ENCODE peak calls at places on chromosomes 13 and 19, in nine cellular contexts. V, D, T, K, H, J, E, O and A are unnamed samples.

GRCh38 chr19:17743874-17744273 is 7.4 kb upstream of the FCHO1 start:
- DNase-seq in V (no peak), D (no peak), T (no peak), K (no peak), H (no peak), J (peak; percentile 43), E (no peak), O (no peak), A (no peak)

GRCh38 chr13:77892491-77892890 is 26.1 kb downstream of the EDNRB start:
- DNase-seq in V (no peak), D (no peak), T (no peak), K (no peak), H (no peak), J (no peak), E (no peak), O (no peak), A (no peak)

GRCh38 chr13:31046711-31047279 is 114.3 kb downstream of the TEX26 start:
- DNase-seq in V (no peak), D (peak; percentile 82), T (no peak), K (peak; percentile 85), H (no peak), J (peak; percentile 6), E (no peak), O (no peak), A (peak; percentile 92)

GRCh38 chr19:48636859-48637448 is at the start of gene DBP:
- DNase-seq in V (no peak), D (peak; percentile 57), T (no peak), K (peak; percentile 82), H (no peak), J (peak; percentile 89), E (no peak), O (no peak), A (peak; percentile 55)

GRCh38 chr13:49113526-49114286 is 106.4 kb upstream of the MLNR start:
- DNase-seq in V (no peak), D (no peak), T (no peak), K (no peak), H (no peak), J (peak; percentile 43), E (no peak), O (no peak), A (no peak)

GRCh38 chr13:29543230-29544215 is 52.0 kb downstream of the SLC7A1 start:
- DNase-seq in V (no peak), D (no peak), T (no peak), K (no peak), H (no peak), J (no peak), E (no peak), O (peak; percentile 34), A (no peak)

GRCh38 chr13:110263906-110264305 is 43.1 kb downstream of the COL4A1 start:
- DNase-seq in V (no peak), D (no peak), T (no peak), K (no peak), H (no peak), J (no peak), E (no peak), O (no peak), A (no peak)

GRCh38 chr19:19552811-19553210 is 14.7 kb downstream of the CILP2 start:
- DNase-seq in V (no peak), D (no peak), T (no peak), K (no peak), H (no peak), J (peak; percentile 77), E (peak; percentile 63), O (no peak), A (no peak)

GRCh38 chr19:33404506-33404905 is 31.0 kb downstream of the CEBPG start:
- DNase-seq in V (no peak), D (no peak), T (no peak), K (no peak), H (no peak), J (no peak), E (no peak), O (no peak), A (no peak)

GRCh38 chr13:24338721-24339120 is 29.3 kb downstream of the C1QTNF9 start:
- DNase-seq in V (no peak), D (no peak), T (no peak), K (no peak), H (no peak), J (no peak), E (no peak), O (no peak), A (no peak)

GRCh38 chr19:461664-462551 is 1.1 kb upstream of the SHC2 start:
- DNase-seq in V (peak; percentile 56), D (peak; percentile 66), T (no peak), K (peak; percentile 47), H (no peak), J (peak; percentile 1), E (peak; percentile 35), O (no peak), A (peak; percentile 90)

GRCh38 chr19:6723108-6723618 is 2.7 kb upstream of the C3 start:
- DNase-seq in V (no peak), D (no peak), T (no peak), K (no peak), H (no peak), J (peak; percentile 4), E (no peak), O (no peak), A (no peak)

GRCh38 chr19:31531326-31531725 is 182.1 kb upstream of the TSHZ3 start:
- DNase-seq in V (no peak), D (no peak), T (no peak), K (no peak), H (no peak), J (no peak), E (no peak), O (no peak), A (no peak)

GRCh38 chr13:98977568-98978270 is at the start of gene DOCK9:
- DNase-seq in V (peak; percentile 81), D (no peak), T (no peak), K (peak; percentile 21), H (no peak), J (no peak), E (peak; percentile 20), O (no peak), A (peak; percentile 22)

GRCh38 chr19:57192064-57192395 is 730 bp downstream of the ZNF264 start:
- DNase-seq in V (no peak), D (no peak), T (no peak), K (no peak), H (no peak), J (no peak), E (no peak), O (no peak), A (no peak)

GRCh38 chr13:99425485-99426341 is 75.6 kb upstream of the TM9SF2 start:
- DNase-seq in V (no peak), D (no peak), T (no peak), K (no peak), H (no peak), J (no peak), E (no peak), O (no peak), A (no peak)

GRCh38 chr13:84208251-84208650 is 326.0 kb upstream of the SLITRK1 start:
- DNase-seq in V (no peak), D (no peak), T (no peak), K (no peak), H (no peak), J (no peak), E (no peak), O (no peak), A (peak; percentile 16)

GRCh38 chr13:41621716-41622508 is 164.6 kb downstream of the RGCC start:
- DNase-seq in V (no peak), D (no peak), T (no peak), K (no peak), H (no peak), J (no peak), E (no peak), O (no peak), A (no peak)

GRCh38 chr19:34495416-34495815 is 13.9 kb downstream of the WTIP start:
- DNase-seq in V (no peak), D (no peak), T (no peak), K (no peak), H (no peak), J (no peak), E (no peak), O (no peak), A (no peak)

GRCh38 chr19:8141726-8142524 is 7.5 kb downstream of the FBN3 start:
- DNase-seq in V (no peak), D (peak; percentile 22), T (no peak), K (no peak), H (no peak), J (no peak), E (no peak), O (no peak), A (no peak)

GRCh38 chr19:14519860-14520407 is 1.7 kb upstream of the DNAJB1 start:
- DNase-seq in V (no peak), D (no peak), T (no peak), K (no peak), H (no peak), J (no peak), E (no peak), O (no peak), A (no peak)

GRCh38 chr13:33740134-33740538 is 77.8 kb upstream of the RFC3 start:
- DNase-seq in V (no peak), D (no peak), T (no peak), K (no peak), H (no peak), J (no peak), E (no peak), O (no peak), A (no peak)

GRCh38 chr13:87754097-87754496 is 82.9 kb downstream of the SLITRK5 start:
- DNase-seq in V (no peak), D (no peak), T (no peak), K (no peak), H (no peak), J (no peak), E (no peak), O (no peak), A (no peak)

GRCh38 chr13:33490461-33491327 is 205.1 kb upstream of the STARD13 start:
- DNase-seq in V (peak; percentile 41), D (no peak), T (no peak), K (no peak), H (no peak), J (no peak), E (no peak), O (no peak), A (no peak)

GRCh38 chr13:97911311-97912138 is 42.0 kb upstream of the IPO5 start:
- DNase-seq in V (no peak), D (no peak), T (no peak), K (no peak), H (no peak), J (peak; percentile 58), E (no peak), O (no peak), A (no peak)

GRCh38 chr19:15669440-15669839 is 3.4 kb upstream of the CYP4F12 start:
- DNase-seq in V (no peak), D (no peak), T (no peak), K (no peak), H (no peak), J (no peak), E (no peak), O (no peak), A (no peak)

GRCh38 chr19:41434450-41434849 is 5.3 kb downstream of the DMAC2 start:
- DNase-seq in V (no peak), D (no peak), T (no peak), K (no peak), H (no peak), J (no peak), E (no peak), O (no peak), A (no peak)

GRCh38 chr13:92354583-92354982 is 872.0 kb upstream of the GPC6 start:
- DNase-seq in V (no peak), D (no peak), T (no peak), K (no peak), H (no peak), J (no peak), E (no peak), O (no peak), A (no peak)

GRCh38 chr19:46571495-46571894 is 29.6 kb upstream of the CALM3 start:
- DNase-seq in V (no peak), D (no peak), T (no peak), K (peak; percentile 14), H (no peak), J (peak; percentile 48), E (peak; percentile 14), O (no peak), A (no peak)

GRCh38 chr13:29905845-29906244 is 55.4 kb upstream of the UBL3 start:
- DNase-seq in V (no peak), D (no peak), T (no peak), K (no peak), H (no peak), J (no peak), E (no peak), O (no peak), A (no peak)

GRCh38 chr13:33229446-33230177 is 55.9 kb downstream of the STARD13 start:
- DNase-seq in V (no peak), D (no peak), T (no peak), K (no peak), H (no peak), J (no peak), E (peak; percentile 20), O (no peak), A (no peak)